ENCODE peak calls at places on chromosomes 4 and X, in four cellular contexts. Z is Caco-2, L is colonic mucosa, B is esophagus squamous epithelium. M is an unnamed sample. For H3K36me3 and H3K4me1, the result is how much of the 10 kb centered on the place peaks cover.

GRCh38 chrX:3145716-3146115 is 104.4 kb downstream of the ARSF start:
- DNase-seq in Z (no peak), L (no peak), B (no peak), M (no peak)

GRCh38 chr4:39637572-39638357 is 900 bp downstream of the SMIM14 start:
- DNase-seq in L (peak), Z (peak), B (no peak), M (peak)

GRCh38 chr4:186105721-186106335 is 1.3 kb downstream of the FAM149A start:
- DNase-seq in B (no peak), Z (no peak), L (peak), M (no peak)

GRCh38 chr4:152935661-152936445 is at the start of gene FHDC1:
- DNase-seq in Z (peak), B (no peak), L (peak), M (peak)

GRCh38 chrX:69759921-69760625 is 144.2 kb downstream of the EDA start:
- DNase-seq in B (no peak), Z (no peak), L (no peak), M (no peak)

GRCh38 chr4:62023633-62024032 is 823.5 kb downstream of the ADGRL3 start:
- DNase-seq in Z (no peak), B (no peak), L (no peak), M (no peak)

GRCh38 chrX:69387559-69388487 is 116.3 kb upstream of the NALF2 start:
- DNase-seq in Z (peak), B (no peak), L (peak), M (no peak)

GRCh38 chrX:69082055-69082752 is 83.0 kb downstream of the PJA1 start:
- DNase-seq in B (no peak), L (no peak), Z (no peak), M (no peak)

GRCh38 chrX:151789179-151789800 is 54.7 kb downstream of the CNGA2 start:
- DNase-seq in Z (no peak), L (peak), B (no peak), M (no peak)

GRCh38 chr4:40475609-40476008 is 140.5 kb downstream of the CHRNA9 start:
- DNase-seq in Z (peak), L (peak), B (no peak), M (no peak)

GRCh38 chr4:97153042-97153441 is 990.2 kb downstream of the STPG2 start:
- DNase-seq in B (no peak), Z (no peak), L (no peak), M (no peak)

GRCh38 chr4:150569384-150569987 is 12.5 kb upstream of the MAB21L2 start:
- DNase-seq in B (no peak), Z (no peak), L (no peak), M (no peak)

GRCh38 chrX:133645977-133646750 is 230.9 kb upstream of the GPC4 start:
- DNase-seq in B (no peak), L (no peak), Z (no peak), M (no peak)

GRCh38 chr4:43471950-43472349 is 579.4 kb downstream of the GRXCR1 start:
- DNase-seq in B (no peak), Z (no peak), L (no peak), M (no peak)

GRCh38 chr4:151238477-151238876 is 38.5 kb upstream of the PRSS48 start:
- DNase-seq in B (no peak), L (no peak), Z (no peak), M (no peak)

GRCh38 chr4:130359537-130359936 is 1263.6 kb downstream of the C4orf33 start:
- DNase-seq in B (no peak), L (no peak), Z (no peak), M (no peak)

GRCh38 chrX:119399772-119400101 is 601 bp downstream of the SLC25A43 start:
- DNase-seq in Z (no peak), L (no peak), B (no peak), M (no peak)

GRCh38 chr4:53484911-53485459 is 106.3 kb downstream of the LNX1 start:
- DNase-seq in B (no peak), Z (no peak), L (no peak), M (no peak)

GRCh38 chr4:25786497-25787065 is 76.2 kb downstream of the SEL1L3 start:
- DNase-seq in L (no peak), B (no peak), Z (no peak), M (no peak)

GRCh38 chr4:25788839-25789238 is 73.9 kb downstream of the SEL1L3 start:
- DNase-seq in B (no peak), L (no peak), Z (no peak), M (no peak)

GRCh38 chr4:25787891-25788331 is 74.9 kb downstream of the SEL1L3 start:
- DNase-seq in L (no peak), Z (no peak), B (no peak), M (no peak)

GRCh38 chr4:25782482-25782881 is 80.3 kb downstream of the SEL1L3 start:
- DNase-seq in L (no peak), Z (no peak), B (no peak), M (no peak)

DNA sequence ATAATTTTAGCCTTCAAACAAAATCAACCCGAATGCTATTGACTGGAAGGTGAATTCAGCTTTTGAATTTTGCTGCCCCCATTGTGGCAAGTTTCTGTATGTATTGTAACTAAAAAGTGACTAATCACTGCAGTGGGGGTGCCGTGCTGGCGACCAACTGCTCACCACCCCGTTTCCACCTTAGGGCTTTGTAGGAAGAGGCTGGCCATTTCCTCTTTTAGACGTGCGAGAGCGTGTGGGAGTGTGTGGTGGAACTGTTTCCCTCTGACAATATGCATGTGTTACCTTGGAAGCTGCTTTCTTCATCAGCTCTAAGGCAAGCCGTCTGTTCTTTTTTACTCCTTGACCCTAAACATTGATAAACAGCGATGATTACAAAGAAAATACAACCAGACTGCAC is 78.8 kb downstream of the SEL1L3 start:
- DNase-seq in Z (no peak), L (no peak), B (no peak), M (no peak)
- H3K36me3 ChIP-seq in Z (under half), L (under half), B (under half), M (under half)

GRCh38 chr4:89685277-89685676 is 151.7 kb downstream of the SNCA start:
- DNase-seq in Z (no peak), L (no peak), B (no peak), M (no peak)

GRCh38 chr4:89681671-89682070 is 155.3 kb downstream of the SNCA start:
- DNase-seq in Z (no peak), L (no peak), B (no peak), M (no peak)

GRCh38 chr4:89685690-89686089 is 151.3 kb downstream of the SNCA start:
- DNase-seq in L (no peak), B (no peak), Z (no peak), M (no peak)

GRCh38 chr4:89682808-89683207 is 154.2 kb downstream of the SNCA start:
- DNase-seq in B (no peak), L (no peak), Z (no peak), M (no peak)

DNA sequence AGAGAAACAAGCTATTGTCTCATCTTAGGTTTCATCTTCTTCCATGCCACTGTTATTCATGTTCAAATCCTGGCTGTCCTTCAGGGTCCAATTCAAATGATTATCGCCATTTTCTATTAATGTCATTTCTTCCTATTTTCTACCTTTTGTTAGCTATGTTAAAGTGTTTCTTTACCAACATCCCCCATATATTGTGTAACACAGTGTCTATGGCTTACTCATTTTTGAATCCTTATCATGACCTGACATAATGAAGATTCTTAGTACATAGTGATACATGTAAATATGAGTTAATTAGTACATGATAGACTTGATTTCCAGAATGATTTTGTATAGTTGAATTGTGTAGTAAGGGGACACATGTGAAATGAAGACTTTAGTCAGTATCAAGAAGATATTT is 152.4 kb downstream of the SNCA start:
- DNase-seq in L (no peak), B (no peak), Z (no peak), M (no peak)
- H3K4me1 ChIP-seq in L (under half), B (under half), Z (under half), M (under half)

GRCh38 chr4:3444351-3445110 is 2.8 kb downstream of the HGFAC start:
- DNase-seq in B (no peak), L (no peak), Z (no peak), M (peak)

GRCh38 chr4:3445111-3445820 is 3.5 kb downstream of the HGFAC start:
- DNase-seq in Z (no peak), B (no peak), L (no peak), M (peak)

GRCh38 chr4:3447431-3448395 is 5.9 kb downstream of the HGFAC start:
- DNase-seq in B (no peak), Z (no peak), L (no peak), M (peak)

GRCh38 chr4:3446631-3447320 is 5.0 kb downstream of the HGFAC start:
- DNase-seq in B (no peak), L (no peak), Z (no peak), M (peak)

GRCh38 chr4:3445829-3446545 is 4.2 kb downstream of the HGFAC start:
- DNase-seq in Z (no peak), L (no peak), B (no peak), M (peak)
- TF ChIP-seq CTCF in Z (no peak), L (no peak), B (no peak), M (no peak)

GRCh38 chr4:77047037-77047436 is 28.8 kb downstream of the CCNI start:
- DNase-seq in B (no peak), L (no peak), Z (no peak), M (no peak)
- H3K36me3 ChIP-seq in B (under half), L (under half), Z (under half), M (under half)

DNA sequence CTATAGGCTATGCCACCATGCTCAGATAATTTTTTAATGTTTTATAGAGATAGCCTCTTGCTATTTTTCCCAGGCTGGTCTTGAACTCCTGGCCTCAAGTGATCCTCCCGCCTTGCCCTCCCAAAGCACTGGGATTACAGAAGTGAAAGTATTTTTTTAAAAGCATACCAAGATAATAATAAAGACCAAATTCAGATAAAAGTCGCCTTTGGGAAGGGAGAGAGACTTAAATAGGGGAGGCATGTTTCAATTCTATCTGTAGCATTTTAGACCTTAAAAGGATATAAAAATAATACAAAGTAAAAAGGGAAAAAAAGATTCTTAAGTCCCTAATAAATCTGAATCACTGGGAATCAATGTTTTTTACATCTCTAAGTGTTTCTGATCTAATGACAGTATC is 108.9 kb downstream of the AFAP1 start:
- DNase-seq in B (no peak), L (no peak), Z (no peak), M (no peak)
- H3K4me1 ChIP-seq in B (under half), L (under half), Z (under half), M (under half)

DNA sequence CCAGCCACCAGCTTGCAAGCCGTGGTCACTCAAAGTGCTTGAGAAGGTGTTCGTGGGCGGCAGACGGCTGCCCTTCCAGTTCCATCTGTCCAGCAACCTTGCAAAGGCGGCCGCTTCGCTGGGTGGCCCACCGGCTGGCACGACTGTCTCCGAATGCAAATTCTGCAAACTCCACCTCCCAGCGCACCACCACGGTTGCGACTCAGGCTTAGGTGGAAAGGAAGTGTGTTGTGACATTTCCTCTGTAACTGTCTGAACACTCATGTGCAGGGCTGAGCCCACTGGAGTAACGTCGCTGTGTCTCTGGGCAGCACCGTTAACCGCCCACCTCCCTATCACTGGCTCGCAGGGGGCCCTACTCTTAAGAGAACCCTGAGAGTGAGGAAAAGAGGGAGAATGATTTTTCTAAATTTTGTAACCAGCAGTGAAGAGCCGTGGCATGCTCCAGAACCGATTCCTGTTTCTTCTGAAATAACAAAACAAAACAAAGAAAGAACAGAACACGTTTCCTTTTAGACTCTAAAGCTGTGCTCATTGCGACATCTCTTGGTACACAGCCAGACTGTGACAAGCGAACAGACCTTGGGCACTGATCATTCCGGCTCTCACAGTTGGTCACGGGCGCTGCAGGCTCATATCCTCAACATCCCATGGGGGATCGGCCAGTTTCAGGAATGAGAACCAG is at the start of gene P2RY8:
- DNase-seq in Z (no peak), L (peak), B (peak), M (peak)
- TF ChIP-seq CTCF in Z (no peak), L (no peak), B (no peak), M (no peak)

GRCh38 chr4:86744570-86744969 is 104.6 kb downstream of the SLC10A6 start:
- DNase-seq in L (no peak), B (no peak), Z (no peak), M (no peak)
- H3K36me3 ChIP-seq in L (under half), B (under half), Z (under half), M (under half)

GRCh38 chr4:16225681-16225995 is 633 bp downstream of the TAPT1 start:
- DNase-seq in L (no peak), Z (no peak), B (no peak), M (no peak)

GRCh38 chr4:16225996-16226815 is at the start of gene TAPT1:
- DNase-seq in B (no peak), L (peak), Z (peak), M (peak)

GRCh38 chr4:16226816-16227461 is 668 bp upstream of the TAPT1 start:
- DNase-seq in L (peak), B (no peak), Z (peak), M (peak)

GRCh38 chr4:16229604-16230003 is 3.3 kb upstream of the TAPT1 start:
- DNase-seq in Z (no peak), L (no peak), B (no peak), M (no peak)

GRCh38 chr4:16227462-16227868 is 1.2 kb upstream of the TAPT1 start:
- DNase-seq in B (no peak), Z (no peak), L (peak), M (peak)
- H3K4me1 ChIP-seq in B (under half), Z (under half), L (under half), M (under half)

GRCh38 chr4:136687118-136687517 is 845.2 kb downstream of the PCDH18 start:
- DNase-seq in B (no peak), L (no peak), Z (no peak), M (peak)
- TF ChIP-seq CTCF in B (no peak), L (no peak), Z (no peak), M (no peak)